ENCODE peak calls at places on chromosome 10, in seven cellular contexts. One of them, this sample, is unnamed.

GRCh38 chr10:31350891-31351290 is 31.9 kb downstream of the ZEB1 start:
- DNase-seq in RCC 7860: no peak
- DNase-seq in LoVo: no peak
- DNase-seq in IMR-90: no peak
- DNase-seq in GM20000: no peak
- DNase-seq in stimulated activated CD4-positive, alpha-beta T cell treated with anti-CD3 and anti-CD28 coated beads, Interleukin-2, amount 100 ng/mL, for 48 hours: no peak
- DNase-seq in psoas muscle: no peak
- DNase-seq in this sample: no peak

GRCh38 chr10:132331259-132331955 is 586 bp upstream of the LRRC27 start:
- DNase-seq in RCC 7860: no peak
- DNase-seq in LoVo: no peak
- DNase-seq in IMR-90: no peak
- DNase-seq in GM20000: no peak
- DNase-seq in stimulated activated CD4-positive, alpha-beta T cell treated with anti-CD3 and anti-CD28 coated beads, Interleukin-2, amount 100 ng/mL, for 48 hours: no peak
- DNase-seq in psoas muscle: no peak
- DNase-seq in this sample: no peak

GRCh38 chr10:116590590-116591444 is at the start of gene PNLIPRP1:
- DNase-seq in RCC 7860: no peak
- DNase-seq in LoVo: no peak
- DNase-seq in IMR-90: no peak
- DNase-seq in GM20000: no peak
- DNase-seq in stimulated activated CD4-positive, alpha-beta T cell treated with anti-CD3 and anti-CD28 coated beads, Interleukin-2, amount 100 ng/mL, for 48 hours: no peak
- DNase-seq in psoas muscle: no peak
- DNase-seq in this sample: no peak

GRCh38 chr10:30432631-30433285 is 1.2 kb upstream of the MAP3K8 start:
- DNase-seq in RCC 7860: peak; percentile 25
- DNase-seq in LoVo: peak; percentile 54
- DNase-seq in IMR-90: no peak
- DNase-seq in GM20000: peak; percentile 67
- DNase-seq in stimulated activated CD4-positive, alpha-beta T cell treated with anti-CD3 and anti-CD28 coated beads, Interleukin-2, amount 100 ng/mL, for 48 hours: no peak
- DNase-seq in psoas muscle: peak; percentile 60
- DNase-seq in this sample: peak; percentile 84

GRCh38 chr10:47452495-47453434 is 31.1 kb downstream of the ANXA8 start:
- DNase-seq in RCC 7860: no peak
- DNase-seq in LoVo: no peak
- DNase-seq in IMR-90: no peak
- DNase-seq in GM20000: no peak
- DNase-seq in stimulated activated CD4-positive, alpha-beta T cell treated with anti-CD3 and anti-CD28 coated beads, Interleukin-2, amount 100 ng/mL, for 48 hours: no peak
- DNase-seq in psoas muscle: no peak
- DNase-seq in this sample: no peak

GRCh38 chr10:132942740-132943554 is 577 bp upstream of the CFAP46 start:
- DNase-seq in RCC 7860: no peak
- DNase-seq in LoVo: no peak
- DNase-seq in IMR-90: no peak
- DNase-seq in GM20000: no peak
- DNase-seq in stimulated activated CD4-positive, alpha-beta T cell treated with anti-CD3 and anti-CD28 coated beads, Interleukin-2, amount 100 ng/mL, for 48 hours: no peak
- DNase-seq in psoas muscle: peak; percentile 19
- DNase-seq in this sample: peak; percentile 26

GRCh38 chr10:88114368-88114767 is 250.9 kb downstream of the PTEN start:
- DNase-seq in RCC 7860: no peak
- DNase-seq in LoVo: peak; percentile 37
- DNase-seq in IMR-90: peak; percentile 25
- DNase-seq in GM20000: peak; percentile 52
- DNase-seq in stimulated activated CD4-positive, alpha-beta T cell treated with anti-CD3 and anti-CD28 coated beads, Interleukin-2, amount 100 ng/mL, for 48 hours: no peak
- DNase-seq in psoas muscle: peak; percentile 58
- DNase-seq in this sample: no peak

GRCh38 chr10:72320676-72321247 is 34.0 kb downstream of the DNAJB12 start:
- DNase-seq in RCC 7860: peak; percentile 100
- DNase-seq in LoVo: peak; percentile 96
- DNase-seq in IMR-90: peak; percentile 99
- DNase-seq in GM20000: peak; percentile 89
- DNase-seq in stimulated activated CD4-positive, alpha-beta T cell treated with anti-CD3 and anti-CD28 coated beads, Interleukin-2, amount 100 ng/mL, for 48 hours: peak; percentile 68
- DNase-seq in psoas muscle: peak; percentile 85
- DNase-seq in this sample: peak; percentile 91

GRCh38 chr10:79072994-79073654 is 4.4 kb downstream of the ZMIZ1 start:
- DNase-seq in RCC 7860: no peak
- DNase-seq in LoVo: no peak
- DNase-seq in IMR-90: no peak
- DNase-seq in GM20000: no peak
- DNase-seq in stimulated activated CD4-positive, alpha-beta T cell treated with anti-CD3 and anti-CD28 coated beads, Interleukin-2, amount 100 ng/mL, for 48 hours: no peak
- DNase-seq in psoas muscle: no peak
- DNase-seq in this sample: no peak

GRCh38 chr10:35728341-35728740 is 86.2 kb upstream of the FZD8 start:
- DNase-seq in RCC 7860: no peak
- DNase-seq in LoVo: no peak
- DNase-seq in IMR-90: peak; percentile 48
- DNase-seq in GM20000: no peak
- DNase-seq in stimulated activated CD4-positive, alpha-beta T cell treated with anti-CD3 and anti-CD28 coated beads, Interleukin-2, amount 100 ng/mL, for 48 hours: no peak
- DNase-seq in psoas muscle: no peak
- DNase-seq in this sample: no peak

GRCh38 chr10:18238875-18239485 is 98.8 kb downstream of the CACNB2 start:
- DNase-seq in RCC 7860: no peak
- DNase-seq in LoVo: peak; percentile 47
- DNase-seq in IMR-90: peak; percentile 70
- DNase-seq in GM20000: peak; percentile 21
- DNase-seq in stimulated activated CD4-positive, alpha-beta T cell treated with anti-CD3 and anti-CD28 coated beads, Interleukin-2, amount 100 ng/mL, for 48 hours: no peak
- DNase-seq in psoas muscle: no peak
- DNase-seq in this sample: no peak

GRCh38 chr10:114306116-114306973 is 67.3 kb downstream of the VWA2 start:
- DNase-seq in RCC 7860: peak; percentile 100
- DNase-seq in LoVo: peak; percentile 23
- DNase-seq in IMR-90: peak; percentile 94
- DNase-seq in GM20000: no peak
- DNase-seq in stimulated activated CD4-positive, alpha-beta T cell treated with anti-CD3 and anti-CD28 coated beads, Interleukin-2, amount 100 ng/mL, for 48 hours: no peak
- DNase-seq in psoas muscle: no peak
- DNase-seq in this sample: peak; percentile 98

GRCh38 chr10:33334839-33335549 is 527 bp upstream of the NRP1 start:
- DNase-seq in RCC 7860: peak; percentile 64
- DNase-seq in LoVo: peak; percentile 77
- DNase-seq in IMR-90: peak; percentile 87
- DNase-seq in GM20000: peak; percentile 56
- DNase-seq in stimulated activated CD4-positive, alpha-beta T cell treated with anti-CD3 and anti-CD28 coated beads, Interleukin-2, amount 100 ng/mL, for 48 hours: peak; percentile 37
- DNase-seq in psoas muscle: peak; percentile 86
- DNase-seq in this sample: peak; percentile 78

GRCh38 chr10:112649492-112650152 is 202.6 kb downstream of the VTI1A start:
- DNase-seq in RCC 7860: no peak
- DNase-seq in LoVo: no peak
- DNase-seq in IMR-90: peak; percentile 74
- DNase-seq in GM20000: no peak
- DNase-seq in stimulated activated CD4-positive, alpha-beta T cell treated with anti-CD3 and anti-CD28 coated beads, Interleukin-2, amount 100 ng/mL, for 48 hours: no peak
- DNase-seq in psoas muscle: no peak
- DNase-seq in this sample: no peak

GRCh38 chr10:87659571-87660483 is at the start of gene PAPSS2:
- DNase-seq in RCC 7860: peak; percentile 60
- DNase-seq in LoVo: peak; percentile 48
- DNase-seq in IMR-90: peak; percentile 68
- DNase-seq in GM20000: peak; percentile 57
- DNase-seq in stimulated activated CD4-positive, alpha-beta T cell treated with anti-CD3 and anti-CD28 coated beads, Interleukin-2, amount 100 ng/mL, for 48 hours: peak; percentile 11
- DNase-seq in psoas muscle: peak; percentile 70
- DNase-seq in this sample: peak; percentile 24

GRCh38 chr10:88800152-88801125 is 2.1 kb upstream of the LIPM start:
- DNase-seq in RCC 7860: no peak
- DNase-seq in LoVo: no peak
- DNase-seq in IMR-90: peak; percentile 72
- DNase-seq in GM20000: no peak
- DNase-seq in stimulated activated CD4-positive, alpha-beta T cell treated with anti-CD3 and anti-CD28 coated beads, Interleukin-2, amount 100 ng/mL, for 48 hours: no peak
- DNase-seq in psoas muscle: no peak
- DNase-seq in this sample: peak; percentile 1

GRCh38 chr10:132104062-132104461 is 38.3 kb downstream of the JAKMIP3 start:
- DNase-seq in RCC 7860: no peak
- DNase-seq in LoVo: no peak
- DNase-seq in IMR-90: no peak
- DNase-seq in GM20000: no peak
- DNase-seq in stimulated activated CD4-positive, alpha-beta T cell treated with anti-CD3 and anti-CD28 coated beads, Interleukin-2, amount 100 ng/mL, for 48 hours: no peak
- DNase-seq in psoas muscle: no peak
- DNase-seq in this sample: no peak

GRCh38 chr10:44310762-44311562 is 73.9 kb downstream of the CXCL12 start:
- DNase-seq in RCC 7860: peak; percentile 27
- DNase-seq in LoVo: peak; percentile 29
- DNase-seq in IMR-90: peak; percentile 79
- DNase-seq in GM20000: peak; percentile 89
- DNase-seq in stimulated activated CD4-positive, alpha-beta T cell treated with anti-CD3 and anti-CD28 coated beads, Interleukin-2, amount 100 ng/mL, for 48 hours: peak; percentile 63
- DNase-seq in psoas muscle: peak; percentile 95
- DNase-seq in this sample: peak; percentile 63

GRCh38 chr10:122060250-122060649 is 71.3 kb downstream of the TACC2 start:
- DNase-seq in RCC 7860: no peak
- DNase-seq in LoVo: peak; percentile 38
- DNase-seq in IMR-90: peak; percentile 49
- DNase-seq in GM20000: no peak
- DNase-seq in stimulated activated CD4-positive, alpha-beta T cell treated with anti-CD3 and anti-CD28 coated beads, Interleukin-2, amount 100 ng/mL, for 48 hours: no peak
- DNase-seq in psoas muscle: no peak
- DNase-seq in this sample: no peak

GRCh38 chr10:35711615-35712411 is 69.7 kb upstream of the FZD8 start:
- DNase-seq in RCC 7860: no peak
- DNase-seq in LoVo: no peak
- DNase-seq in IMR-90: no peak
- DNase-seq in GM20000: no peak
- DNase-seq in stimulated activated CD4-positive, alpha-beta T cell treated with anti-CD3 and anti-CD28 coated beads, Interleukin-2, amount 100 ng/mL, for 48 hours: no peak
- DNase-seq in psoas muscle: no peak
- DNase-seq in this sample: no peak

GRCh38 chr10:87764072-87764934 is 53.7 kb downstream of the ATAD1 start:
- DNase-seq in RCC 7860: no peak
- DNase-seq in LoVo: no peak
- DNase-seq in IMR-90: no peak
- DNase-seq in GM20000: no peak
- DNase-seq in stimulated activated CD4-positive, alpha-beta T cell treated with anti-CD3 and anti-CD28 coated beads, Interleukin-2, amount 100 ng/mL, for 48 hours: no peak
- DNase-seq in psoas muscle: no peak
- DNase-seq in this sample: no peak

GRCh38 chr10:75959209-75959608 is 527.8 kb downstream of the LRMDA start:
- DNase-seq in RCC 7860: peak; percentile 64
- DNase-seq in LoVo: peak; percentile 36
- DNase-seq in IMR-90: peak; percentile 76
- DNase-seq in GM20000: no peak
- DNase-seq in stimulated activated CD4-positive, alpha-beta T cell treated with anti-CD3 and anti-CD28 coated beads, Interleukin-2, amount 100 ng/mL, for 48 hours: no peak
- DNase-seq in psoas muscle: no peak
- DNase-seq in this sample: peak; percentile 78

GRCh38 chr10:122280156-122280555 is 9.1 kb downstream of the BTBD16 start:
- DNase-seq in RCC 7860: no peak
- DNase-seq in LoVo: no peak
- DNase-seq in IMR-90: no peak
- DNase-seq in GM20000: no peak
- DNase-seq in stimulated activated CD4-positive, alpha-beta T cell treated with anti-CD3 and anti-CD28 coated beads, Interleukin-2, amount 100 ng/mL, for 48 hours: no peak
- DNase-seq in psoas muscle: no peak
- DNase-seq in this sample: no peak

GRCh38 chr10:94678475-94678874 is 5.1 kb upstream of the CYP2C18 start:
- DNase-seq in RCC 7860: no peak
- DNase-seq in LoVo: no peak
- DNase-seq in IMR-90: no peak
- DNase-seq in GM20000: no peak
- DNase-seq in stimulated activated CD4-positive, alpha-beta T cell treated with anti-CD3 and anti-CD28 coated beads, Interleukin-2, amount 100 ng/mL, for 48 hours: no peak
- DNase-seq in psoas muscle: no peak
- DNase-seq in this sample: no peak

GRCh38 chr10:89210794-89211425 is 3.8 kb upstream of the CH25H start:
- DNase-seq in RCC 7860: no peak
- DNase-seq in LoVo: no peak
- DNase-seq in IMR-90: peak; percentile 46
- DNase-seq in GM20000: no peak
- DNase-seq in stimulated activated CD4-positive, alpha-beta T cell treated with anti-CD3 and anti-CD28 coated beads, Interleukin-2, amount 100 ng/mL, for 48 hours: no peak
- DNase-seq in psoas muscle: no peak
- DNase-seq in this sample: no peak

GRCh38 chr10:3057946-3058345 is 9.4 kb upstream of the PFKP start:
- DNase-seq in RCC 7860: no peak
- DNase-seq in LoVo: no peak
- DNase-seq in IMR-90: no peak
- DNase-seq in GM20000: no peak
- DNase-seq in stimulated activated CD4-positive, alpha-beta T cell treated with anti-CD3 and anti-CD28 coated beads, Interleukin-2, amount 100 ng/mL, for 48 hours: no peak
- DNase-seq in psoas muscle: no peak
- DNase-seq in this sample: no peak

GRCh38 chr10:45000138-45000763 is 472 bp upstream of the ZNF22 start:
- DNase-seq in RCC 7860: no peak
- DNase-seq in LoVo: no peak
- DNase-seq in IMR-90: peak; percentile 9
- DNase-seq in GM20000: no peak
- DNase-seq in stimulated activated CD4-positive, alpha-beta T cell treated with anti-CD3 and anti-CD28 coated beads, Interleukin-2, amount 100 ng/mL, for 48 hours: no peak
- DNase-seq in psoas muscle: peak; percentile 94
- DNase-seq in this sample: no peak

GRCh38 chr10:3781458-3782098 is 3.4 kb downstream of the KLF6 start:
- DNase-seq in RCC 7860: peak; percentile 68
- DNase-seq in LoVo: no peak
- DNase-seq in IMR-90: peak; percentile 55
- DNase-seq in GM20000: no peak
- DNase-seq in stimulated activated CD4-positive, alpha-beta T cell treated with anti-CD3 and anti-CD28 coated beads, Interleukin-2, amount 100 ng/mL, for 48 hours: no peak
- DNase-seq in psoas muscle: peak; percentile 79
- DNase-seq in this sample: no peak

This sample was measured in kidney glomerular epithelial cell.